ENCODE peak calls at places on chromosomes 13 and 19, in eight cellular contexts. J is colonic mucosa, B is thoracic aorta, R is WERI-Rb-1, F is AG04450, T is aorta, N is upper lobe of right lung, D is HL-60. C is an unnamed sample.

GRCh38 chr13:47426126-47426849 is 529.4 kb upstream of the HTR2A start:
- DNase-seq in T (no peak), B (no peak), F (no peak), N (no peak), J (peak; percentile 19), D (no peak), R (no peak), C (no peak)

GRCh38 chr19:57248646-57249045 is 8.2 kb downstream of the ZNF805 start:
- DNase-seq in T (no peak), B (no peak), R (no peak), J (no peak), F (no peak), N (no peak), D (no peak), C (no peak)

GRCh38 chr13:39561971-39562370 is 41.0 kb downstream of the LHFPL6 start:
- DNase-seq in N (no peak), J (no peak), F (no peak), R (no peak), D (no peak), B (no peak), T (no peak), C (no peak)

GRCh38 chr13:106473174-106473573 is 62.3 kb downstream of the EFNB2 start:
- DNase-seq in R (no peak), T (no peak), N (no peak), F (no peak), B (no peak), J (no peak), D (no peak), C (no peak)

GRCh38 chr13:52830946-52831345 is 17.5 kb downstream of the PCDH8 start:
- DNase-seq in T (no peak), J (no peak), B (no peak), R (no peak), D (no peak), N (no peak), F (no peak), C (no peak)

GRCh38 chr19:48152552-48152951 is 17.6 kb downstream of the LIG1 start:
- DNase-seq in J (peak; percentile 60), T (peak; percentile 83), B (no peak), F (peak; percentile 33), N (no peak), D (no peak), R (peak; percentile 56), C (peak; percentile 61)

GRCh38 chr19:12527034-12527836 is 24.0 kb downstream of the ZNF564 start:
- DNase-seq in R (no peak), F (no peak), D (no peak), J (no peak), B (no peak), T (no peak), N (no peak), C (peak; percentile 8)

GRCh38 chr13:44648392-44649117 is 72.4 kb upstream of the TSC22D1 start:
- DNase-seq in B (no peak), T (no peak), R (no peak), J (no peak), F (no peak), N (no peak), D (no peak), C (no peak)

GRCh38 chr13:75016225-75016624 is 465.7 kb downstream of the TBC1D4 start:
- DNase-seq in B (no peak), N (no peak), T (no peak), D (no peak), F (no peak), J (no peak), R (no peak), C (no peak)

GRCh38 chr13:90618133-90618532 is 729.4 kb upstream of the MIR17HG start:
- DNase-seq in B (no peak), N (no peak), T (no peak), F (no peak), R (no peak), D (no peak), J (no peak), C (peak; percentile 8)

GRCh38 chr13:36026556-36026955 is 104.6 kb downstream of the DCLK1 start:
- DNase-seq in N (no peak), J (no peak), R (no peak), F (no peak), B (no peak), D (no peak), T (no peak), C (no peak)

GRCh38 chr13:110815471-110816204 is 99.2 kb downstream of the ANKRD10 start:
- DNase-seq in F (no peak), D (no peak), J (no peak), B (no peak), R (no peak), N (peak; percentile 30), T (no peak), C (no peak)

GRCh38 chr19:39384839-39385568 is 5.9 kb downstream of the PAF1 start:
- DNase-seq in F (no peak), N (no peak), J (no peak), B (no peak), R (no peak), D (no peak), T (no peak), C (no peak)

GRCh38 chr13:24923305-24923640 is 159.3 kb downstream of the RNF17 start:
- DNase-seq in R (no peak), J (no peak), D (no peak), B (no peak), N (no peak), F (peak; percentile 47), T (no peak), C (no peak)

GRCh38 chr19:55491546-55492360 is 3.5 kb downstream of the SSC5D start:
- DNase-seq in D (no peak), R (no peak), F (no peak), T (no peak), N (no peak), B (no peak), J (no peak), C (no peak)

GRCh38 chr13:97249093-97249787 is 27.1 kb downstream of the MBNL2 start:
- DNase-seq in F (no peak), T (no peak), N (no peak), D (no peak), J (no peak), B (no peak), R (no peak), C (no peak)

GRCh38 chr13:55493297-55493696 is 1647.4 kb upstream of the PRR20A start:
- DNase-seq in D (no peak), N (no peak), R (no peak), T (no peak), F (no peak), J (no peak), B (no peak), C (no peak)

GRCh38 chr19:57052102-57052501 is 67.7 kb upstream of the USP29 start:
- DNase-seq in F (no peak), D (no peak), T (no peak), N (no peak), J (no peak), B (no peak), R (no peak), C (no peak)

GRCh38 chr13:113629814-113630213 is 28.2 kb downstream of the ATP4B start:
- DNase-seq in B (no peak), T (peak; percentile 43), J (no peak), R (no peak), D (no peak), N (no peak), F (no peak), C (no peak)

GRCh38 chr13:33318037-33318436 is 32.5 kb upstream of the STARD13 start:
- DNase-seq in D (no peak), J (no peak), B (no peak), F (no peak), T (no peak), R (no peak), N (no peak), C (no peak)

DNA sequence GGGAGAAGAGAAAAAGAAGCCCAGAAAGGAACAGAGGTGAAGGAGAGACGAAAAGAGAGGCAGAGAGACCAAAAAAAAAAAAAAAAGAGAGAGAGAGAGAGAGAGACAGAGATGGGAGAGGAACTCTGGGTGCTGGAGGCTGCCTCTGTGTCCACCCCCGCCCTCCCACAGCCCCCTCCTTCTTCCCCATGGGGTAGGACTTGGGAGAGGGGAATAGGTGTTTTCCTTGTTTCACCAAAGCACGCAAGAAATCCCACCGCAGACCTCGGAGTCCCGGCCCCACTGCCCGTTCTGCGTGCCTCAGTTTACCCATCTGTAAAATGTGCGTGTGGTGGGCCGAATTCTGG is 4.9 kb downstream of the ONECUT3 start:
- DNase-seq in B (no peak), N (no peak), J (no peak), F (no peak), T (no peak), R (no peak), D (no peak), C (no peak)
- H3K27me3 ChIP-seq in B (peaks cover 19% of the 10 kb centered on the region), N (peaks cover 88% of the 10 kb centered on the region), J (peaks cover 81% of the 10 kb centered on the region), F (peaks cover 75% of the 10 kb centered on the region), T (no peaks in the 10 kb centered on the region), R (peaks cover 86% of the 10 kb centered on the region), D (peaks cover 77% of the 10 kb centered on the region), C (peaks cover 100% of the 10 kb centered on the region)

DNA sequence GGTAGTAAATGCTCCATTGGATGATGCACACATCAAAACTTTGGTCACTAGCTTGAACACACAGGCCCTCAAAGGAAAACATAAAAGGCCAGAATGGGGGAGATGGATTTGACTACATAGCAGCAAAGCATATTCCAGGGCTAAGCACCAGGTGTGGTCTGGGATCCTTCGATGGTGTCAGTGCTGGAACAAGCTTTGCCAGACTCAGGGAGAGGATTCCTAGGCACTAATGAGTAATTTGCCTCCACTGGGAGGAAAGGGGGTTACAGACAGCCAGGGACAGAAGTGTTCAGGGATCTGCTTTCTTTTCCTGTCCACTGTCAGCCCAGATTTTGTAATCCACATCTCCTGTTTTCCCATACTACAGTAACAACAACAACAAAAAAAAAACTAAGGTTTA is 157.2 kb upstream of the OBI1 start:
- DNase-seq in B (no peak), D (no peak), N (no peak), T (no peak), R (peak; percentile 23), J (no peak), F (no peak), C (no peak)
- H3K27me3 ChIP-seq in B (no peaks in the 10 kb centered on the region), D (peaks cover 4% of the 10 kb centered on the region), N (no peaks in the 10 kb centered on the region), T (no peaks in the 10 kb centered on the region), R (no peaks in the 10 kb centered on the region), J (no peaks in the 10 kb centered on the region), F (no peaks in the 10 kb centered on the region), C (no peaks in the 10 kb centered on the region)

DNA sequence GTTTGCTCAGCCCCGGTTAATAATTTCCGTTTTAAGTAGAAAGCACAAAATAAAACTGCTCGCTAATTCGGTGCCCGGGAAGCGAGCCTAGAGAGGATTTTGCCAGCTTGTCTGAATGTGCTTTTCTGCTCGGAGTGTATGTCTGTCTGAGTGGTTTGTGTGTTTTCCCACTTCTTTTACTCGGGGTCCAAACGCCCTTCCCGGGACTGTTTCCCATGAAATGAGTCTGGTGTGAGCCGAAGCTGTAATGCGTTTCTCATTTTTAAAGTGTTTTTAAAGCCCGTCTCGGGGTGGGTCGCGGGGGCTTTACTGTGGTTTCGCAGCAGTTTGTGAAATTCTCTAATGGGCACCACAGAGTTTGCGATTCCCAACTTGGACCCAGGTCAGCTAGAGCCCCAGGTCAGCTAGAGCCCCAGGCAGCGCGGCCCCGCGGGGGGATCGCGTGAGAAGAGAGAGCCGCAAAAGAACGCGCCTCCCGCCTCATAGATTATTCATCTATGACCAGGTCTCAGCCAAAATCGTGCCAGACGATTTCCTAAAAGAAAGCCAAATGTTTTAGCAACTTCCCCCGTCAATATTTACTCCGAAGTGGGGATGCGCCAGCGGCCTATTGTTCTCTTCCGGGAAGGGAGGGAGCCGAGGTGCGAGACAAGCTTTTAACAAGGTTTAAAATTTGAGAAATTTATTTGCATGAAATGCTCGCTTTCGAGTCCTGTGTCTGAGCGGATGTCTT is 2.0 kb downstream of the ZIC2 start:
- DNase-seq in N (no peak), T (no peak), J (no peak), F (no peak), B (no peak), D (no peak), R (no peak), C (peak; percentile 48)
- H3K27me3 ChIP-seq in N (peaks cover 97% of the 10 kb centered on the region), T (no peaks in the 10 kb centered on the region), J (peaks cover 94% of the 10 kb centered on the region), F (peaks cover 78% of the 10 kb centered on the region), B (peaks cover 64% of the 10 kb centered on the region), D (peaks cover 80% of the 10 kb centered on the region), R (peaks cover 36% of the 10 kb centered on the region), C (peaks cover 16% of the 10 kb centered on the region)

GRCh38 chr19:46213156-46213555 is 16.4 kb upstream of the IGFL1 start:
- DNase-seq in N (no peak), T (peak; percentile 43), F (no peak), R (no peak), D (no peak), B (no peak), J (no peak), C (no peak)
- H3K27me3 ChIP-seq in N (no peaks in the 10 kb centered on the region), T (no peaks in the 10 kb centered on the region), F (peaks cover 28% of the 10 kb centered on the region), R (no peaks in the 10 kb centered on the region), D (no peaks in the 10 kb centered on the region), B (no peaks in the 10 kb centered on the region), J (no peaks in the 10 kb centered on the region), C (no peaks in the 10 kb centered on the region)

C was measured in neural progenitor cell.